ENCODE peak calls at places on chromosomes 6 and 20, in seven cellular contexts. R is PC-3, G is endothelial cell of umbilical vein, N is GM23338, Q is GM12878, Z is fibroblast of lung, V is SK-N-SH. K is an unnamed sample.

GRCh38 chr6:26159417-26160273 is 72.4 kb downstream of the HFE start:
- DNase-seq in R (peak; percentile 49), G (peak; percentile 42), N (peak; percentile 52), Q (peak; percentile 45), Z (peak; percentile 60), V (no peak), K (peak; percentile 75)

GRCh38 chr6:37459981-37460800 is 27.2 kb downstream of the CMTR1 start:
- DNase-seq in R (no peak), G (no peak), N (no peak), Q (no peak), Z (no peak), V (peak; percentile 84), K (no peak)

GRCh38 chr20:45157977-45158376 is 16.7 kb upstream of the PI3 start:
- DNase-seq in R (peak; percentile 96), G (peak; percentile 19), N (no peak), Q (no peak), Z (peak; percentile 85), V (no peak), K (no peak)

GRCh38 chr20:8654486-8654885 is 414.4 kb upstream of the PLCB4 start:
- DNase-seq in R (no peak), G (peak; percentile 54), N (no peak), Q (no peak), Z (no peak), V (no peak), K (no peak)

GRCh38 chr20:19523191-19523590 is 234.9 kb upstream of the RIN2 start:
- DNase-seq in R (no peak), G (no peak), N (no peak), Q (no peak), Z (no peak), V (no peak), K (no peak)

GRCh38 chr6:34341481-34341971 is 50.9 kb downstream of the NUDT3 start:
- DNase-seq in R (peak; percentile 96), G (peak; percentile 84), N (no peak), Q (no peak), Z (peak; percentile 69), V (no peak), K (no peak)

GRCh38 chr6:105793132-105793531 is 293.0 kb upstream of the PRDM1 start:
- DNase-seq in R (peak; percentile 15), G (no peak), N (no peak), Q (no peak), Z (no peak), V (no peak), K (peak; percentile 81)

GRCh38 chr6:11315743-11316437 is 83.4 kb upstream of the NEDD9 start:
- DNase-seq in R (peak; percentile 93), G (peak; percentile 95), N (no peak), Q (no peak), Z (peak; percentile 97), V (no peak), K (no peak)

GRCh38 chr6:159929819-159930218 is 39.0 kb downstream of the MAS1 start:
- DNase-seq in R (no peak), G (peak; percentile 6), N (no peak), Q (peak; percentile 73), Z (no peak), V (no peak), K (no peak)

GRCh38 chr6:72661408-72661807 is 39.5 kb downstream of the KCNQ5 start:
- DNase-seq in R (no peak), G (no peak), N (no peak), Q (no peak), Z (no peak), V (no peak), K (no peak)

GRCh38 chr6:107977283-107977682 is 19.3 kb upstream of the SEC63 start:
- DNase-seq in R (peak; percentile 64), G (peak; percentile 61), N (peak; percentile 70), Q (no peak), Z (peak; percentile 21), V (peak; percentile 42), K (peak; percentile 28)

GRCh38 chr6:4774715-4775590 is 1.3 kb upstream of the CDYL start:
- DNase-seq in R (no peak), G (peak; percentile 22), N (peak; percentile 61), Q (no peak), Z (peak; percentile 14), V (peak; percentile 37), K (no peak)

GRCh38 chr20:18477821-18478220 is 10.6 kb downstream of the POLR3F start:
- DNase-seq in R (no peak), G (no peak), N (peak; percentile 7), Q (no peak), Z (no peak), V (no peak), K (no peak)

GRCh38 chr20:8812818-8813217 is 256.1 kb upstream of the PLCB4 start:
- DNase-seq in R (no peak), G (peak; percentile 86), N (peak; percentile 59), Q (no peak), Z (no peak), V (no peak), K (no peak)

GRCh38 chr20:44543345-44543744 is 21.5 kb upstream of the SERINC3 start:
- DNase-seq in R (no peak), G (no peak), N (no peak), Q (no peak), Z (no peak), V (no peak), K (no peak)

GRCh38 chr20:47054945-47055344 is 160.3 kb downstream of the EYA2 start:
- DNase-seq in R (no peak), G (no peak), N (no peak), Q (no peak), Z (no peak), V (no peak), K (peak; percentile 16)

GRCh38 chr6:147063469-147064031 is 140.7 kb upstream of the STXBP5 start:
- DNase-seq in R (peak; percentile 77), G (peak; percentile 26), N (no peak), Q (no peak), Z (peak; percentile 94), V (no peak), K (no peak)

GRCh38 chr20:47727170-47727880 is 58.0 kb downstream of the SULF2 start:
- DNase-seq in R (no peak), G (no peak), N (no peak), Q (peak; percentile 81), Z (no peak), V (no peak), K (peak; percentile 90)

GRCh38 chr6:11460001-11460668 is 77.4 kb upstream of the TMEM170B start:
- DNase-seq in R (peak; percentile 31), G (peak; percentile 21), N (no peak), Q (peak; percentile 75), Z (peak; percentile 23), V (no peak), K (peak; percentile 56)

GRCh38 chr6:168851460-168852103 is 402.1 kb downstream of the THBS2 start:
- DNase-seq in R (peak; percentile 2), G (no peak), N (no peak), Q (no peak), Z (no peak), V (no peak), K (no peak)

GRCh38 chr6:89582669-89583325 is 55.8 kb downstream of the LYRM2 start:
- DNase-seq in R (no peak), G (no peak), N (no peak), Q (no peak), Z (peak; percentile 9), V (no peak), K (no peak)

GRCh38 chr20:57813870-57814269 is 104.1 kb upstream of the PMEPA1 start:
- DNase-seq in R (no peak), G (no peak), N (no peak), Q (no peak), Z (no peak), V (no peak), K (no peak)

GRCh38 chr20:31717478-31717946 is 5.2 kb downstream of the BCL2L1 start:
- DNase-seq in R (no peak), G (no peak), N (no peak), Q (peak; percentile 68), Z (no peak), V (no peak), K (no peak)

GRCh38 chr6:35731736-35732532 is 4.9 kb upstream of the ARMC12 start:
- DNase-seq in R (peak; percentile 82), G (peak; percentile 87), N (peak; percentile 97), Q (peak; percentile 67), Z (peak; percentile 87), V (peak; percentile 91), K (peak; percentile 94)

GRCh38 chr20:23441850-23442313 is 2.4 kb downstream of the CSTL1 start:
- DNase-seq in R (peak; percentile 94), G (peak; percentile 77), N (peak; percentile 95), Q (peak; percentile 43), Z (peak; percentile 42), V (peak; percentile 75), K (peak; percentile 74)

DNA sequence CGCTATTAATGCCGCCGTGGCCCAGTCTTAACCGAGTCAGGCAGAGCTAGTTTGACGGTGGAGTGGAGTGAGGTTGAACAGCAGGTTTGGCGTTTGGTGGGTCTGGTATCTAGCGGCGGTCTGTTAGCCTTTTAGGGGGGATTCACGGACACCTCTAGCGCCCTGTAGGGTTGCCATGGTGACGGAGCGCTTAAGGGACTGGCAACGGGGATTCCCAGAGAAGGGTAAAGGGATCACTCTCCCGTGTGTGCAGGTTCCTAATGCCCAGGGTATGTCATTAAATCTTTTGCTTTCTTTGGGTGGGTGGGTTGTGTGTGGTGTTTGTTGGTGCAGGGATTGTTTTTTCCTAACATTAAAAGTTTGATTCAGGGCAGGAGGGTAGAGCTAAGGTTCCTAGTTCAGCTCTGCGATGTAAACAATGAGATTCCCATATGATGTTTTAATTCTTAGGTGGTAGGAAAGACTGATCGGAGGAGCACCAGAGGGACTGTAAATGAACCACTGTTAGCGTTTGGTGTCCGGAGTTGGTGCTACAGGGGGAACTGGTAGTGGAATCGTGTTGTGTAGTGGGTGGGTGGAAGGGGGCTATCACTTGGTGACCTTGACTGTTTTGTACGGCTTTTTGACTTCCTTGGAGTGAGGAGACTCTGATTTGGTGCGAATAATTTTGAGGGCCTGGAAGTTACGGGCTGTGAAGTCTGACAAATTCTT is 4.9 kb downstream of the BRD2 start:
- DNase-seq in R (peak; percentile 27), G (peak; percentile 40), N (peak; percentile 68), Q (no peak), Z (peak; percentile 40), V (no peak), K (peak; percentile 62)
- H3K36me3 ChIP-seq in R (peaks cover 62% of the 10 kb centered on the region), G (peaks cover 36% of the 10 kb centered on the region), N (peaks cover 54% of the 10 kb centered on the region), Q (peaks cover 46% of the 10 kb centered on the region), Z (peaks cover 30% of the 10 kb centered on the region), V (peaks cover 56% of the 10 kb centered on the region), K (peaks cover 79% of the 10 kb centered on the region)

DNA sequence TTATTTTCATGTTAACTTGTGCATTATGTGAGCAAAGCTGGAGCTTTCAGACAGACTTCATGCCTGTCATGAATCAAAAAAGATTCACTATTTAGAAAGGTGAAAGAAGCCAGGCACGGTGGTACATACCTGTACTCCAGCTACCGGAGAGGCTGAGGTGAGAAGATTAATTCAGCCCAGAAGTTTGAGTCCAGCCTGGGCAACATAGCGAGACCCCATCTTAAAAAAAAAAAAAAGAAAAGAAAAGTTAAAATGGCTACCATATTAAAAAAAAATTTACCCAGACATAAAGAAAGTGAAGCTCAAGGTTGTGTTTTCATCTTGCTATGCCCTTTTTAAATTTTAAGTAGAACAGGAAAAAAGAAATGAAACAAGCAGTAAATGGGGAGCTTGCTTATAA is 889 bp downstream of the CASS4 start:
- DNase-seq in R (no peak), G (no peak), N (no peak), Q (no peak), Z (no peak), V (no peak), K (no peak)
- H3K4me2 ChIP-seq in R (no peak overlapping the region), G (no peak overlapping the region), N (no peak overlapping the region), Q (no peak overlapping the region), Z (peak overlapping the region; percentile 92), V (no peak overlapping the region), K (no peak overlapping the region)

GRCh38 chr6:98560418-98560817 is 274.0 kb upstream of the POU3F2 start:
- DNase-seq in R (no peak), G (no peak), N (no peak), Q (no peak), Z (no peak), V (no peak), K (no peak)
- H3K27ac ChIP-seq in R (no peak overlapping the region), G (no peak overlapping the region), N (no peak overlapping the region), Q (no peak overlapping the region), Z (no peak overlapping the region), V (no peak overlapping the region), K (no peak overlapping the region)

GRCh38 chr6:22980446-22980845 is 411.1 kb downstream of the HDGFL1 start:
- DNase-seq in R (peak; percentile 49), G (no peak), N (no peak), Q (no peak), Z (peak; percentile 7), V (no peak), K (no peak)
- H3K36me3 ChIP-seq in R (no peaks in the 10 kb centered on the region), G (no peaks in the 10 kb centered on the region), N (no peaks in the 10 kb centered on the region), Q (no peaks in the 10 kb centered on the region), Z (no peaks in the 10 kb centered on the region), V (no peaks in the 10 kb centered on the region), K (no peaks in the 10 kb centered on the region)